ENCODE peak calls at places on chromosomes 13 and 19, in six cellular contexts. One of them, this sample, is unnamed.

GRCh38 chr19:43820098-43820860 is 6.8 kb upstream of the ZNF283 start:
- DNase-seq in spleen: no peak
- DNase-seq in cardiac fibroblast: peak
- DNase-seq in ascending aorta: no peak
- DNase-seq in fibroblast of lung: peak
- DNase-seq in mucosa of descending colon: peak
- DNase-seq in this sample: no peak

GRCh38 chr19:55472463-55472862 is 4.0 kb upstream of the ZNF628 start:
- DNase-seq in spleen: no peak
- DNase-seq in cardiac fibroblast: peak
- DNase-seq in ascending aorta: no peak
- DNase-seq in fibroblast of lung: peak
- DNase-seq in mucosa of descending colon: no peak
- DNase-seq in this sample: no peak

GRCh38 chr13:21812192-21812626 is 141.3 kb downstream of the FGF9 start:
- DNase-seq in spleen: no peak
- DNase-seq in cardiac fibroblast: no peak
- DNase-seq in ascending aorta: no peak
- DNase-seq in fibroblast of lung: no peak
- DNase-seq in mucosa of descending colon: no peak
- DNase-seq in this sample: no peak

GRCh38 chr13:72072223-72072622 is 205.2 kb upstream of the DACH1 start:
- DNase-seq in spleen: no peak
- DNase-seq in cardiac fibroblast: no peak
- DNase-seq in ascending aorta: no peak
- DNase-seq in fibroblast of lung: no peak
- DNase-seq in mucosa of descending colon: no peak
- DNase-seq in this sample: no peak

GRCh38 chr13:73428137-73428536 is 369.3 kb downstream of the KLF5 start:
- DNase-seq in spleen: no peak
- DNase-seq in cardiac fibroblast: peak
- DNase-seq in ascending aorta: no peak
- DNase-seq in fibroblast of lung: peak
- DNase-seq in mucosa of descending colon: no peak
- DNase-seq in this sample: no peak

GRCh38 chr19:33971073-33971472 is 174.4 kb downstream of the KCTD15 start:
- DNase-seq in spleen: no peak
- DNase-seq in cardiac fibroblast: no peak
- DNase-seq in ascending aorta: no peak
- DNase-seq in fibroblast of lung: no peak
- DNase-seq in mucosa of descending colon: no peak
- DNase-seq in this sample: no peak

GRCh38 chr19:41998246-41999020 is 4.4 kb upstream of the ATP1A3 start:
- DNase-seq in spleen: no peak
- DNase-seq in cardiac fibroblast: peak
- DNase-seq in ascending aorta: no peak
- DNase-seq in fibroblast of lung: peak
- DNase-seq in mucosa of descending colon: peak
- DNase-seq in this sample: no peak

GRCh38 chr13:32734511-32734910 is 148.3 kb downstream of the PDS5B start:
- DNase-seq in spleen: no peak
- DNase-seq in cardiac fibroblast: peak
- DNase-seq in ascending aorta: no peak
- DNase-seq in fibroblast of lung: peak
- DNase-seq in mucosa of descending colon: no peak
- DNase-seq in this sample: no peak

GRCh38 chr13:98567140-98567539 is 9.8 kb downstream of the STK24 start:
- DNase-seq in spleen: no peak
- DNase-seq in cardiac fibroblast: no peak
- DNase-seq in ascending aorta: no peak
- DNase-seq in fibroblast of lung: no peak
- DNase-seq in mucosa of descending colon: no peak
- DNase-seq in this sample: no peak

GRCh38 chr19:49085020-49085867 is at the start of gene SNRNP70:
- DNase-seq in spleen: peak
- DNase-seq in cardiac fibroblast: peak
- DNase-seq in ascending aorta: peak
- DNase-seq in fibroblast of lung: peak
- DNase-seq in mucosa of descending colon: peak
- DNase-seq in this sample: peak

GRCh38 chr19:45638930-45639729 is at the start of gene EML2:
- DNase-seq in spleen: peak
- DNase-seq in cardiac fibroblast: no peak
- DNase-seq in ascending aorta: no peak
- DNase-seq in fibroblast of lung: peak
- DNase-seq in mucosa of descending colon: peak
- DNase-seq in this sample: peak

GRCh38 chr13:60759499-60759898 is 362.5 kb downstream of the TDRD3 start:
- DNase-seq in spleen: no peak
- DNase-seq in cardiac fibroblast: peak
- DNase-seq in ascending aorta: no peak
- DNase-seq in fibroblast of lung: peak
- DNase-seq in mucosa of descending colon: no peak
- DNase-seq in this sample: no peak

GRCh38 chr13:73683746-73684145 is 450.5 kb downstream of the KLF12 start:
- DNase-seq in spleen: no peak
- DNase-seq in cardiac fibroblast: no peak
- DNase-seq in ascending aorta: no peak
- DNase-seq in fibroblast of lung: no peak
- DNase-seq in mucosa of descending colon: no peak
- DNase-seq in this sample: no peak

GRCh38 chr13:41019027-41019487 is at the start of gene ELF1:
- DNase-seq in spleen: peak
- DNase-seq in cardiac fibroblast: peak
- DNase-seq in ascending aorta: peak
- DNase-seq in fibroblast of lung: peak
- DNase-seq in mucosa of descending colon: peak
- DNase-seq in this sample: peak

GRCh38 chr13:33069365-33069764 is 53.1 kb downstream of the KL start:
- DNase-seq in spleen: no peak
- DNase-seq in cardiac fibroblast: peak
- DNase-seq in ascending aorta: no peak
- DNase-seq in fibroblast of lung: no peak
- DNase-seq in mucosa of descending colon: no peak
- DNase-seq in this sample: no peak

GRCh38 chr19:41922220-41922576 is 6.1 kb downstream of the ERFL start:
- DNase-seq in spleen: no peak
- DNase-seq in cardiac fibroblast: no peak
- DNase-seq in ascending aorta: no peak
- DNase-seq in fibroblast of lung: no peak
- DNase-seq in mucosa of descending colon: no peak
- DNase-seq in this sample: no peak

GRCh38 chr19:46206176-46206575 is 23.4 kb upstream of the IGFL1 start:
- DNase-seq in spleen: no peak
- DNase-seq in cardiac fibroblast: no peak
- DNase-seq in ascending aorta: no peak
- DNase-seq in fibroblast of lung: no peak
- DNase-seq in mucosa of descending colon: no peak
- DNase-seq in this sample: peak

GRCh38 chr19:6530385-6531162 is at the start of gene TNFSF9:
- DNase-seq in spleen: peak
- DNase-seq in cardiac fibroblast: peak
- DNase-seq in ascending aorta: peak
- DNase-seq in fibroblast of lung: peak
- DNase-seq in mucosa of descending colon: peak
- DNase-seq in this sample: peak

GRCh38 chr19:11721681-11722080 is 17.1 kb downstream of the ZNF823 start:
- DNase-seq in spleen: no peak
- DNase-seq in cardiac fibroblast: no peak
- DNase-seq in ascending aorta: no peak
- DNase-seq in fibroblast of lung: no peak
- DNase-seq in mucosa of descending colon: no peak
- DNase-seq in this sample: no peak

DNA sequence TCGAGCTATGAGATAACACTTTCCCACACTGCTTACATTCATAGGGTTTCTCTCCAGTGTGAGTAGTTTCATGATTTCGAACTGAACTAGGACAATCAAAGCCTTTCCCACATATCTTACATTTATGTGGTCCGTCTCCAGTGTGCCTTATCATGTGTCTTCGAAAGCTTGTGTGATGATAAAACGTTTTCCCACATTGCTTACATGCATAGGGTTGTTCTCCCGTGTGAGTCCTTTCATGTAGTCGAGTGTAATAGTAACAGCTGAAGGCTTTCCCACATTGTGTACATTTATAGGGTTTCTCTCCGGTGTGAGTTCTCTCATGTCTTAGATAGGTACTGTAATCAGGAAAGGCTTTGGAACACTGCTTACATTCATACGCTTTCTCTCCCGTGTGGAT is 16.3 kb downstream of the ZNF823 start:
- DNase-seq in spleen: no peak
- DNase-seq in cardiac fibroblast: peak
- DNase-seq in ascending aorta: no peak
- DNase-seq in fibroblast of lung: no peak
- DNase-seq in mucosa of descending colon: no peak
- DNase-seq in this sample: no peak
- TF ChIP-seq CTCF in spleen: no peak
- TF ChIP-seq CTCF in cardiac fibroblast: no peak
- TF ChIP-seq CTCF in ascending aorta: no peak
- TF ChIP-seq CTCF in fibroblast of lung: no peak
- TF ChIP-seq CTCF in mucosa of descending colon: no peak
- TF ChIP-seq CTCF in this sample: no peak

GRCh38 chr13:35479691-35480090 is 3.2 kb upstream of the MAB21L1 start:
- DNase-seq in spleen: no peak
- DNase-seq in cardiac fibroblast: no peak
- DNase-seq in ascending aorta: no peak
- DNase-seq in fibroblast of lung: no peak
- DNase-seq in mucosa of descending colon: no peak
- DNase-seq in this sample: no peak
- H3K4me3 ChIP-seq in spleen: no peak
- H3K4me3 ChIP-seq in cardiac fibroblast: no peak
- H3K4me3 ChIP-seq in ascending aorta: no peak
- H3K4me3 ChIP-seq in fibroblast of lung: no peak
- H3K4me3 ChIP-seq in mucosa of descending colon: no peak
- H3K4me3 ChIP-seq in this sample: no peak

DNA sequence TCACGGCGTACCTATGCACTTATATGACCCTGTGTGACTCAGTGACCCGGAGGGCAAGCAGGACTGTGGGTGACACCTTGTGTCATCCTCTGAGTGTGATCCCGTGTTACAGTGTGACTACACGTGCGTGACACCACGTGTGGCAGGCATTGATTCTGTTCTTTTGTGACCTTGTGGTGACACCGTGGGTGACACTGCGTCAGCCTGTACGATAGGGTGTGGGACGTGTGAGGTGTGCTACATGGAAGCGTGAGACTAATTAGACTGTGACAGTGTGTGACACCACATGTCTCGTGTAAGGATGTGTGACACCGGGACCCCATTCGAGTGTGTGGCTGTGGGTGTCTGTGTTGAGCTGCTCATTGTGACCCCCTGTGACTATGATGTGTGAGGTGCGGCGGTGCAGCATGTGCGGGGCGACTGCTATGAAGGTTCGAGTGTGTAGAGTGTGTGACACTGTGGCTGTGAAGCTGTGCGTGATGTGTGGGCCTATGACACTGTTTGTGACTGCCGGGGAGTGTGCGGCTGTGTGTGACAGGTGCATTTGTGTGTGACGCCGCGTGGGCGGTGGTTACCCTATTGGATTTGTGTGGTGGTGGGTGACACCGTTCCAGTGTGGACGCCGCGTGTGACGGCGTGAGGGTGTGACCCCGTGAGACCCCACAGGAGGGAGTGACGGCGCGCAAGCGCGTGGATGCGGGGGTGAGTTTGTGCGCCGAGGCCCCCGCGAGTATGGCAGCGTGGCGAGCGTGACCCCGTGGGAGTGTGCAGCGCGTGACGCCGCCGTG is at the start of gene SPTBN4:
- DNase-seq in spleen: peak
- DNase-seq in cardiac fibroblast: no peak
- DNase-seq in ascending aorta: no peak
- DNase-seq in fibroblast of lung: no peak
- DNase-seq in mucosa of descending colon: peak
- DNase-seq in this sample: peak
- TF ChIP-seq CTCF in spleen: no peak
- TF ChIP-seq CTCF in cardiac fibroblast: no peak
- TF ChIP-seq CTCF in ascending aorta: no peak
- TF ChIP-seq CTCF in fibroblast of lung: no peak
- TF ChIP-seq CTCF in mucosa of descending colon: no peak
- TF ChIP-seq CTCF in this sample: no peak

GRCh38 chr19:918481-919156 is 1.5 kb downstream of the KISS1R start:
- DNase-seq in spleen: peak
- DNase-seq in cardiac fibroblast: no peak
- DNase-seq in ascending aorta: no peak
- DNase-seq in fibroblast of lung: no peak
- DNase-seq in mucosa of descending colon: no peak
- DNase-seq in this sample: no peak
- H3K4me3 ChIP-seq in spleen: peak
- H3K4me3 ChIP-seq in cardiac fibroblast: no peak
- H3K4me3 ChIP-seq in ascending aorta: peak
- H3K4me3 ChIP-seq in fibroblast of lung: no peak
- H3K4me3 ChIP-seq in mucosa of descending colon: no peak
- H3K4me3 ChIP-seq in this sample: no peak

GRCh38 chr13:35961461-35962220 is 169.5 kb downstream of the DCLK1 start:
- DNase-seq in spleen: no peak
- DNase-seq in cardiac fibroblast: peak
- DNase-seq in ascending aorta: no peak
- DNase-seq in fibroblast of lung: no peak
- DNase-seq in mucosa of descending colon: no peak
- DNase-seq in this sample: no peak
- TF ChIP-seq CTCF in spleen: no peak
- TF ChIP-seq CTCF in cardiac fibroblast: peak
- TF ChIP-seq CTCF in ascending aorta: peak
- TF ChIP-seq CTCF in fibroblast of lung: peak
- TF ChIP-seq CTCF in mucosa of descending colon: no peak
- TF ChIP-seq CTCF in this sample: no peak

This sample was measured in lower leg skin.